ENCODE peak calls at places on chromosomes 4 and X, in five cellular contexts. N is NCI-H146; K is Calu3; M is M059J; B is stimulated activated CD4-positive, alpha-beta T cell treated with anti-CD3 and anti-CD28 coated beads, Interleukin-1b, Interleukin-23, amount 100 ng/mL, for 24 hours. C is an unnamed sample.

GRCh38 chr4:19844436-19844835 is 407.3 kb upstream of the SLIT2 start:
- DNase-seq in N (no peak), M (peak), K (no peak), B (no peak), C (peak)

GRCh38 chr4:82223715-82224114 is 150.1 kb downstream of the HNRNPD start:
- DNase-seq in N (no peak), K (no peak), M (no peak), B (no peak), C (no peak)

GRCh38 chr4:75939890-75940691 is 722 bp downstream of the NAAA start:
- DNase-seq in B (peak), M (no peak), N (peak), K (peak), C (peak)

GRCh38 chr4:5783486-5783885 is 72.5 kb downstream of the EVC start:
- DNase-seq in M (no peak), B (no peak), N (no peak), K (no peak), C (no peak)

GRCh38 chr4:156672924-156673323 is 298.7 kb downstream of the PDGFC start:
- DNase-seq in B (no peak), K (no peak), N (no peak), M (peak), C (peak)

GRCh38 chrX:50691820-50692219 is 122.2 kb downstream of the SHROOM4 start:
- DNase-seq in K (peak), M (peak), N (peak), B (no peak), C (peak)

GRCh38 chrX:118780915-118781314 is 42.7 kb upstream of the ZCCHC12 start:
- DNase-seq in M (peak), K (no peak), B (no peak), N (no peak), C (no peak)

GRCh38 chr4:168509786-168510185 is 12.9 kb downstream of the PALLD start:
- DNase-seq in B (no peak), M (peak), K (no peak), N (no peak), C (peak)

GRCh38 chrX:41449615-41450014 is 2.5 kb downstream of the NYX start:
- DNase-seq in N (peak), K (no peak), M (peak), B (no peak), C (peak)

GRCh38 chr4:152243890-152244595 is 291.8 kb downstream of the FBXW7 start:
- DNase-seq in N (no peak), B (no peak), K (no peak), M (peak), C (peak)

GRCh38 chrX:149185087-149185486 is 320.0 kb downstream of the IDS start:
- DNase-seq in N (no peak), B (no peak), K (no peak), M (peak), C (no peak)

GRCh38 chrX:154727418-154728323 is 23.2 kb downstream of the GAB3 start:
- DNase-seq in B (no peak), M (peak), N (no peak), K (peak), C (peak)

GRCh38 chrX:141894733-141895132 is 9.0 kb upstream of the MAGEC1 start:
- DNase-seq in M (no peak), K (no peak), N (no peak), B (no peak), C (no peak)